ENCODE peak calls at places on chromosomes 1 and 21, in six cellular contexts. One of them, this sample, is unnamed.

GRCh38 chr1:150072959-150073358 is 5.4 kb downstream of the VPS45 start:
- DNase-seq in stimulated activated naive CD8-positive, alpha-beta T cell treated with anti-CD3 and anti-CD28 coated beads, Interleukin-15, Interleukin-2, amounts not matched to agents 100 U/mL and 50 U/mL, for 24 hours: no peak
- DNase-seq in CD8-positive, alpha-beta T cell: no peak
- DNase-seq in stimulated activated CD8-positive, alpha-beta memory T cell treated with anti-CD3 and anti-CD28 coated beads, Interleukin-4, amount 100 ng/mL, for 24 hours: no peak
- DNase-seq in nephron progenitor cell: no peak
- DNase-seq in HTR-8/SVneo: peak; percentile 21
- DNase-seq in this sample: no peak

GRCh38 chr21:42148097-42148496 is 70.8 kb upstream of the ABCG1 start:
- DNase-seq in stimulated activated naive CD8-positive, alpha-beta T cell treated with anti-CD3 and anti-CD28 coated beads, Interleukin-15, Interleukin-2, amounts not matched to agents 100 U/mL and 50 U/mL, for 24 hours: no peak
- DNase-seq in CD8-positive, alpha-beta T cell: no peak
- DNase-seq in stimulated activated CD8-positive, alpha-beta memory T cell treated with anti-CD3 and anti-CD28 coated beads, Interleukin-4, amount 100 ng/mL, for 24 hours: no peak
- DNase-seq in nephron progenitor cell: no peak
- DNase-seq in HTR-8/SVneo: no peak
- DNase-seq in this sample: no peak

GRCh38 chr1:2358072-2358471 is 33.3 kb downstream of the MORN1 start:
- DNase-seq in stimulated activated naive CD8-positive, alpha-beta T cell treated with anti-CD3 and anti-CD28 coated beads, Interleukin-15, Interleukin-2, amounts not matched to agents 100 U/mL and 50 U/mL, for 24 hours: no peak
- DNase-seq in CD8-positive, alpha-beta T cell: no peak
- DNase-seq in stimulated activated CD8-positive, alpha-beta memory T cell treated with anti-CD3 and anti-CD28 coated beads, Interleukin-4, amount 100 ng/mL, for 24 hours: no peak
- DNase-seq in nephron progenitor cell: peak; percentile 1
- DNase-seq in HTR-8/SVneo: no peak
- DNase-seq in this sample: no peak

GRCh38 chr1:226649780-226650179 is 89.3 kb downstream of the ITPKB start:
- DNase-seq in stimulated activated naive CD8-positive, alpha-beta T cell treated with anti-CD3 and anti-CD28 coated beads, Interleukin-15, Interleukin-2, amounts not matched to agents 100 U/mL and 50 U/mL, for 24 hours: no peak
- DNase-seq in CD8-positive, alpha-beta T cell: peak; percentile 61
- DNase-seq in stimulated activated CD8-positive, alpha-beta memory T cell treated with anti-CD3 and anti-CD28 coated beads, Interleukin-4, amount 100 ng/mL, for 24 hours: no peak
- DNase-seq in nephron progenitor cell: no peak
- DNase-seq in HTR-8/SVneo: no peak
- DNase-seq in this sample: no peak

GRCh38 chr1:224502459-224503160 is 68.0 kb upstream of the WDR26 start:
- DNase-seq in stimulated activated naive CD8-positive, alpha-beta T cell treated with anti-CD3 and anti-CD28 coated beads, Interleukin-15, Interleukin-2, amounts not matched to agents 100 U/mL and 50 U/mL, for 24 hours: no peak
- DNase-seq in CD8-positive, alpha-beta T cell: no peak
- DNase-seq in stimulated activated CD8-positive, alpha-beta memory T cell treated with anti-CD3 and anti-CD28 coated beads, Interleukin-4, amount 100 ng/mL, for 24 hours: no peak
- DNase-seq in nephron progenitor cell: no peak
- DNase-seq in HTR-8/SVneo: no peak
- DNase-seq in this sample: peak; percentile 21

GRCh38 chr1:155834296-155834926 is 22.6 kb downstream of the GON4L start:
- DNase-seq in stimulated activated naive CD8-positive, alpha-beta T cell treated with anti-CD3 and anti-CD28 coated beads, Interleukin-15, Interleukin-2, amounts not matched to agents 100 U/mL and 50 U/mL, for 24 hours: no peak
- DNase-seq in CD8-positive, alpha-beta T cell: no peak
- DNase-seq in stimulated activated CD8-positive, alpha-beta memory T cell treated with anti-CD3 and anti-CD28 coated beads, Interleukin-4, amount 100 ng/mL, for 24 hours: no peak
- DNase-seq in nephron progenitor cell: no peak
- DNase-seq in HTR-8/SVneo: no peak
- DNase-seq in this sample: no peak

GRCh38 chr1:208864366-208864965 is 620.3 kb upstream of the PLXNA2 start:
- DNase-seq in stimulated activated naive CD8-positive, alpha-beta T cell treated with anti-CD3 and anti-CD28 coated beads, Interleukin-15, Interleukin-2, amounts not matched to agents 100 U/mL and 50 U/mL, for 24 hours: no peak
- DNase-seq in CD8-positive, alpha-beta T cell: no peak
- DNase-seq in stimulated activated CD8-positive, alpha-beta memory T cell treated with anti-CD3 and anti-CD28 coated beads, Interleukin-4, amount 100 ng/mL, for 24 hours: no peak
- DNase-seq in nephron progenitor cell: no peak
- DNase-seq in HTR-8/SVneo: peak; percentile 20
- DNase-seq in this sample: no peak

GRCh38 chr1:33612877-33613487 is 140.5 kb downstream of the ZSCAN20 start:
- DNase-seq in stimulated activated naive CD8-positive, alpha-beta T cell treated with anti-CD3 and anti-CD28 coated beads, Interleukin-15, Interleukin-2, amounts not matched to agents 100 U/mL and 50 U/mL, for 24 hours: peak; percentile 54
- DNase-seq in CD8-positive, alpha-beta T cell: peak; percentile 13
- DNase-seq in stimulated activated CD8-positive, alpha-beta memory T cell treated with anti-CD3 and anti-CD28 coated beads, Interleukin-4, amount 100 ng/mL, for 24 hours: peak; percentile 7
- DNase-seq in nephron progenitor cell: peak; percentile 80
- DNase-seq in HTR-8/SVneo: peak; percentile 67
- DNase-seq in this sample: peak; percentile 54

GRCh38 chr1:15028117-15028516 is 125.4 kb upstream of the TMEM51 start:
- DNase-seq in stimulated activated naive CD8-positive, alpha-beta T cell treated with anti-CD3 and anti-CD28 coated beads, Interleukin-15, Interleukin-2, amounts not matched to agents 100 U/mL and 50 U/mL, for 24 hours: no peak
- DNase-seq in CD8-positive, alpha-beta T cell: no peak
- DNase-seq in stimulated activated CD8-positive, alpha-beta memory T cell treated with anti-CD3 and anti-CD28 coated beads, Interleukin-4, amount 100 ng/mL, for 24 hours: no peak
- DNase-seq in nephron progenitor cell: peak; percentile 69
- DNase-seq in HTR-8/SVneo: no peak
- DNase-seq in this sample: peak; percentile 23

GRCh38 chr1:3771108-3772026 is 1.2 kb upstream of the SMIM1 start:
- DNase-seq in stimulated activated naive CD8-positive, alpha-beta T cell treated with anti-CD3 and anti-CD28 coated beads, Interleukin-15, Interleukin-2, amounts not matched to agents 100 U/mL and 50 U/mL, for 24 hours: no peak
- DNase-seq in CD8-positive, alpha-beta T cell: no peak
- DNase-seq in stimulated activated CD8-positive, alpha-beta memory T cell treated with anti-CD3 and anti-CD28 coated beads, Interleukin-4, amount 100 ng/mL, for 24 hours: no peak
- DNase-seq in nephron progenitor cell: peak; percentile 25
- DNase-seq in HTR-8/SVneo: no peak
- DNase-seq in this sample: no peak

GRCh38 chr21:42220138-42220701 is 1.3 kb downstream of the ABCG1 start:
- DNase-seq in stimulated activated naive CD8-positive, alpha-beta T cell treated with anti-CD3 and anti-CD28 coated beads, Interleukin-15, Interleukin-2, amounts not matched to agents 100 U/mL and 50 U/mL, for 24 hours: peak; percentile 53
- DNase-seq in CD8-positive, alpha-beta T cell: peak; percentile 77
- DNase-seq in stimulated activated CD8-positive, alpha-beta memory T cell treated with anti-CD3 and anti-CD28 coated beads, Interleukin-4, amount 100 ng/mL, for 24 hours: no peak
- DNase-seq in nephron progenitor cell: peak; percentile 40
- DNase-seq in HTR-8/SVneo: peak; percentile 54
- DNase-seq in this sample: peak; percentile 46

GRCh38 chr1:37502104-37502503 is 12.5 kb downstream of the MEAF6 start:
- DNase-seq in stimulated activated naive CD8-positive, alpha-beta T cell treated with anti-CD3 and anti-CD28 coated beads, Interleukin-15, Interleukin-2, amounts not matched to agents 100 U/mL and 50 U/mL, for 24 hours: no peak
- DNase-seq in CD8-positive, alpha-beta T cell: no peak
- DNase-seq in stimulated activated CD8-positive, alpha-beta memory T cell treated with anti-CD3 and anti-CD28 coated beads, Interleukin-4, amount 100 ng/mL, for 24 hours: no peak
- DNase-seq in nephron progenitor cell: no peak
- DNase-seq in HTR-8/SVneo: no peak
- DNase-seq in this sample: no peak

GRCh38 chr1:17027403-17027802 is 15.7 kb upstream of the ATP13A2 start:
- DNase-seq in stimulated activated naive CD8-positive, alpha-beta T cell treated with anti-CD3 and anti-CD28 coated beads, Interleukin-15, Interleukin-2, amounts not matched to agents 100 U/mL and 50 U/mL, for 24 hours: no peak
- DNase-seq in CD8-positive, alpha-beta T cell: no peak
- DNase-seq in stimulated activated CD8-positive, alpha-beta memory T cell treated with anti-CD3 and anti-CD28 coated beads, Interleukin-4, amount 100 ng/mL, for 24 hours: no peak
- DNase-seq in nephron progenitor cell: no peak
- DNase-seq in HTR-8/SVneo: no peak
- DNase-seq in this sample: no peak

GRCh38 chr1:230778916-230779590 is 31.9 kb downstream of the CAPN9 start:
- DNase-seq in stimulated activated naive CD8-positive, alpha-beta T cell treated with anti-CD3 and anti-CD28 coated beads, Interleukin-15, Interleukin-2, amounts not matched to agents 100 U/mL and 50 U/mL, for 24 hours: no peak
- DNase-seq in CD8-positive, alpha-beta T cell: no peak
- DNase-seq in stimulated activated CD8-positive, alpha-beta memory T cell treated with anti-CD3 and anti-CD28 coated beads, Interleukin-4, amount 100 ng/mL, for 24 hours: no peak
- DNase-seq in nephron progenitor cell: no peak
- DNase-seq in HTR-8/SVneo: no peak
- DNase-seq in this sample: no peak

GRCh38 chr1:17867470-17867869 is 112.3 kb downstream of the ACTL8 start:
- DNase-seq in stimulated activated naive CD8-positive, alpha-beta T cell treated with anti-CD3 and anti-CD28 coated beads, Interleukin-15, Interleukin-2, amounts not matched to agents 100 U/mL and 50 U/mL, for 24 hours: no peak
- DNase-seq in CD8-positive, alpha-beta T cell: no peak
- DNase-seq in stimulated activated CD8-positive, alpha-beta memory T cell treated with anti-CD3 and anti-CD28 coated beads, Interleukin-4, amount 100 ng/mL, for 24 hours: no peak
- DNase-seq in nephron progenitor cell: no peak
- DNase-seq in HTR-8/SVneo: no peak
- DNase-seq in this sample: no peak

GRCh38 chr1:79852004-79852403 is 845.5 kb upstream of the ADGRL4 start:
- DNase-seq in stimulated activated naive CD8-positive, alpha-beta T cell treated with anti-CD3 and anti-CD28 coated beads, Interleukin-15, Interleukin-2, amounts not matched to agents 100 U/mL and 50 U/mL, for 24 hours: no peak
- DNase-seq in CD8-positive, alpha-beta T cell: no peak
- DNase-seq in stimulated activated CD8-positive, alpha-beta memory T cell treated with anti-CD3 and anti-CD28 coated beads, Interleukin-4, amount 100 ng/mL, for 24 hours: no peak
- DNase-seq in nephron progenitor cell: no peak
- DNase-seq in HTR-8/SVneo: no peak
- DNase-seq in this sample: no peak

GRCh38 chr1:16727190-16728111 is 12.9 kb upstream of the RNU1-4 start:
- DNase-seq in stimulated activated naive CD8-positive, alpha-beta T cell treated with anti-CD3 and anti-CD28 coated beads, Interleukin-15, Interleukin-2, amounts not matched to agents 100 U/mL and 50 U/mL, for 24 hours: peak; percentile 76
- DNase-seq in CD8-positive, alpha-beta T cell: no peak
- DNase-seq in stimulated activated CD8-positive, alpha-beta memory T cell treated with anti-CD3 and anti-CD28 coated beads, Interleukin-4, amount 100 ng/mL, for 24 hours: peak; percentile 39
- DNase-seq in nephron progenitor cell: no peak
- DNase-seq in HTR-8/SVneo: no peak
- DNase-seq in this sample: peak; percentile 24

GRCh38 chr21:42760977-42761751 is 107.7 kb downstream of the PDE9A start:
- DNase-seq in stimulated activated naive CD8-positive, alpha-beta T cell treated with anti-CD3 and anti-CD28 coated beads, Interleukin-15, Interleukin-2, amounts not matched to agents 100 U/mL and 50 U/mL, for 24 hours: no peak
- DNase-seq in CD8-positive, alpha-beta T cell: no peak
- DNase-seq in stimulated activated CD8-positive, alpha-beta memory T cell treated with anti-CD3 and anti-CD28 coated beads, Interleukin-4, amount 100 ng/mL, for 24 hours: no peak
- DNase-seq in nephron progenitor cell: no peak
- DNase-seq in HTR-8/SVneo: no peak
- DNase-seq in this sample: no peak

GRCh38 chr1:61187380-61188086 is 105.2 kb downstream of the NFIA start:
- DNase-seq in stimulated activated naive CD8-positive, alpha-beta T cell treated with anti-CD3 and anti-CD28 coated beads, Interleukin-15, Interleukin-2, amounts not matched to agents 100 U/mL and 50 U/mL, for 24 hours: no peak
- DNase-seq in CD8-positive, alpha-beta T cell: no peak
- DNase-seq in stimulated activated CD8-positive, alpha-beta memory T cell treated with anti-CD3 and anti-CD28 coated beads, Interleukin-4, amount 100 ng/mL, for 24 hours: no peak
- DNase-seq in nephron progenitor cell: no peak
- DNase-seq in HTR-8/SVneo: no peak
- DNase-seq in this sample: no peak

GRCh38 chr1:8671313-8671917 is 146.0 kb downstream of the RERE start:
- DNase-seq in stimulated activated naive CD8-positive, alpha-beta T cell treated with anti-CD3 and anti-CD28 coated beads, Interleukin-15, Interleukin-2, amounts not matched to agents 100 U/mL and 50 U/mL, for 24 hours: no peak
- DNase-seq in CD8-positive, alpha-beta T cell: peak; percentile 15
- DNase-seq in stimulated activated CD8-positive, alpha-beta memory T cell treated with anti-CD3 and anti-CD28 coated beads, Interleukin-4, amount 100 ng/mL, for 24 hours: no peak
- DNase-seq in nephron progenitor cell: peak; percentile 16
- DNase-seq in HTR-8/SVneo: no peak
- DNase-seq in this sample: peak; percentile 69

GRCh38 chr1:16111771-16112557 is 38.5 kb upstream of the FAM131C start:
- DNase-seq in stimulated activated naive CD8-positive, alpha-beta T cell treated with anti-CD3 and anti-CD28 coated beads, Interleukin-15, Interleukin-2, amounts not matched to agents 100 U/mL and 50 U/mL, for 24 hours: no peak
- DNase-seq in CD8-positive, alpha-beta T cell: no peak
- DNase-seq in stimulated activated CD8-positive, alpha-beta memory T cell treated with anti-CD3 and anti-CD28 coated beads, Interleukin-4, amount 100 ng/mL, for 24 hours: no peak
- DNase-seq in nephron progenitor cell: no peak
- DNase-seq in HTR-8/SVneo: no peak
- DNase-seq in this sample: no peak

GRCh38 chr1:55695553-55695952 is 480.4 kb upstream of the USP24 start:
- DNase-seq in stimulated activated naive CD8-positive, alpha-beta T cell treated with anti-CD3 and anti-CD28 coated beads, Interleukin-15, Interleukin-2, amounts not matched to agents 100 U/mL and 50 U/mL, for 24 hours: no peak
- DNase-seq in CD8-positive, alpha-beta T cell: no peak
- DNase-seq in stimulated activated CD8-positive, alpha-beta memory T cell treated with anti-CD3 and anti-CD28 coated beads, Interleukin-4, amount 100 ng/mL, for 24 hours: no peak
- DNase-seq in nephron progenitor cell: no peak
- DNase-seq in HTR-8/SVneo: no peak
- DNase-seq in this sample: no peak

GRCh38 chr1:224873645-224874369 is 55.7 kb upstream of the DNAH14 start:
- DNase-seq in stimulated activated naive CD8-positive, alpha-beta T cell treated with anti-CD3 and anti-CD28 coated beads, Interleukin-15, Interleukin-2, amounts not matched to agents 100 U/mL and 50 U/mL, for 24 hours: no peak
- DNase-seq in CD8-positive, alpha-beta T cell: no peak
- DNase-seq in stimulated activated CD8-positive, alpha-beta memory T cell treated with anti-CD3 and anti-CD28 coated beads, Interleukin-4, amount 100 ng/mL, for 24 hours: no peak
- DNase-seq in nephron progenitor cell: no peak
- DNase-seq in HTR-8/SVneo: no peak
- DNase-seq in this sample: no peak